ENCODE peak calls at places on chromosome 7, in eight cellular contexts. One of them, this sample, is unnamed.

GRCh38 chr7:28835800-28836199 is 122.3 kb downstream of the TRIL start:
- DNase-seq in DMS 273 treated with DMSO at 0.1 percent for 48 hours: no peak
- DNase-seq in NCI-H774: no peak
- DNase-seq in cardiac fibroblast: no peak
- DNase-seq in naive thymus-derived CD8-positive, alpha-beta T cell: no peak
- DNase-seq in right atrium auricular region: no peak
- DNase-seq in neural crest cell: no peak
- DNase-seq in kidney epithelial cell: no peak
- DNase-seq in this sample: no peak

GRCh38 chr7:103637080-103637479 is 191.1 kb upstream of the SLC26A5 start:
- DNase-seq in neural crest cell: no peak
- DNase-seq in cardiac fibroblast: peak
- DNase-seq in kidney epithelial cell: no peak
- DNase-seq in NCI-H774: no peak
- DNase-seq in right atrium auricular region: no peak
- DNase-seq in naive thymus-derived CD8-positive, alpha-beta T cell: no peak
- DNase-seq in DMS 273 treated with DMSO at 0.1 percent for 48 hours: no peak
- DNase-seq in this sample: no peak

GRCh38 chr7:67788689-67789088 is 792.1 kb downstream of the TYW1 start:
- DNase-seq in NCI-H774: no peak
- DNase-seq in neural crest cell: peak
- DNase-seq in kidney epithelial cell: no peak
- DNase-seq in naive thymus-derived CD8-positive, alpha-beta T cell: no peak
- DNase-seq in right atrium auricular region: no peak
- DNase-seq in cardiac fibroblast: peak
- DNase-seq in DMS 273 treated with DMSO at 0.1 percent for 48 hours: no peak
- DNase-seq in this sample: no peak

GRCh38 chr7:36865019-36865418 is 140.7 kb upstream of the AOAH start:
- DNase-seq in naive thymus-derived CD8-positive, alpha-beta T cell: no peak
- DNase-seq in cardiac fibroblast: no peak
- DNase-seq in neural crest cell: no peak
- DNase-seq in kidney epithelial cell: no peak
- DNase-seq in DMS 273 treated with DMSO at 0.1 percent for 48 hours: no peak
- DNase-seq in right atrium auricular region: no peak
- DNase-seq in NCI-H774: no peak
- DNase-seq in this sample: no peak

GRCh38 chr7:8436965-8437364 is 3.6 kb downstream of the NXPH1 start:
- DNase-seq in NCI-H774: no peak
- DNase-seq in cardiac fibroblast: peak
- DNase-seq in kidney epithelial cell: no peak
- DNase-seq in right atrium auricular region: no peak
- DNase-seq in DMS 273 treated with DMSO at 0.1 percent for 48 hours: no peak
- DNase-seq in neural crest cell: peak
- DNase-seq in naive thymus-derived CD8-positive, alpha-beta T cell: no peak
- DNase-seq in this sample: no peak

GRCh38 chr7:33447980-33448379 is 318.6 kb downstream of the BBS9 start:
- DNase-seq in DMS 273 treated with DMSO at 0.1 percent for 48 hours: no peak
- DNase-seq in NCI-H774: no peak
- DNase-seq in kidney epithelial cell: no peak
- DNase-seq in neural crest cell: no peak
- DNase-seq in right atrium auricular region: no peak
- DNase-seq in cardiac fibroblast: peak
- DNase-seq in naive thymus-derived CD8-positive, alpha-beta T cell: no peak
- DNase-seq in this sample: no peak

GRCh38 chr7:64621656-64622055 is 44.3 kb upstream of the ZNF107 start:
- DNase-seq in NCI-H774: no peak
- DNase-seq in neural crest cell: no peak
- DNase-seq in cardiac fibroblast: no peak
- DNase-seq in kidney epithelial cell: no peak
- DNase-seq in DMS 273 treated with DMSO at 0.1 percent for 48 hours: no peak
- DNase-seq in naive thymus-derived CD8-positive, alpha-beta T cell: no peak
- DNase-seq in right atrium auricular region: no peak
- DNase-seq in this sample: no peak

GRCh38 chr7:30915751-30916150 is 4.1 kb downstream of the AQP1 start:
- DNase-seq in NCI-H774: no peak
- DNase-seq in cardiac fibroblast: no peak
- DNase-seq in neural crest cell: no peak
- DNase-seq in DMS 273 treated with DMSO at 0.1 percent for 48 hours: no peak
- DNase-seq in kidney epithelial cell: no peak
- DNase-seq in right atrium auricular region: no peak
- DNase-seq in naive thymus-derived CD8-positive, alpha-beta T cell: no peak
- DNase-seq in this sample: no peak

GRCh38 chr7:28408974-28409715 is 3.2 kb upstream of the CREB5 start:
- DNase-seq in NCI-H774: peak
- DNase-seq in right atrium auricular region: peak
- DNase-seq in kidney epithelial cell: peak
- DNase-seq in naive thymus-derived CD8-positive, alpha-beta T cell: peak
- DNase-seq in DMS 273 treated with DMSO at 0.1 percent for 48 hours: peak
- DNase-seq in cardiac fibroblast: peak
- DNase-seq in neural crest cell: peak
- DNase-seq in this sample: peak

GRCh38 chr7:26117142-26117807 is 34.7 kb upstream of the NFE2L3 start:
- DNase-seq in neural crest cell: no peak
- DNase-seq in cardiac fibroblast: no peak
- DNase-seq in right atrium auricular region: no peak
- DNase-seq in NCI-H774: no peak
- DNase-seq in naive thymus-derived CD8-positive, alpha-beta T cell: no peak
- DNase-seq in kidney epithelial cell: no peak
- DNase-seq in DMS 273 treated with DMSO at 0.1 percent for 48 hours: no peak
- DNase-seq in this sample: no peak

GRCh38 chr7:8217200-8218068 is 44.5 kb downstream of the ICA1 start:
- DNase-seq in cardiac fibroblast: peak
- DNase-seq in right atrium auricular region: no peak
- DNase-seq in DMS 273 treated with DMSO at 0.1 percent for 48 hours: peak
- DNase-seq in naive thymus-derived CD8-positive, alpha-beta T cell: peak
- DNase-seq in neural crest cell: peak
- DNase-seq in kidney epithelial cell: peak
- DNase-seq in NCI-H774: peak
- DNase-seq in this sample: peak

GRCh38 chr7:44561962-44562621 is 11.6 kb downstream of the DDX56 start:
- DNase-seq in cardiac fibroblast: peak
- DNase-seq in neural crest cell: no peak
- DNase-seq in DMS 273 treated with DMSO at 0.1 percent for 48 hours: no peak
- DNase-seq in kidney epithelial cell: no peak
- DNase-seq in naive thymus-derived CD8-positive, alpha-beta T cell: no peak
- DNase-seq in right atrium auricular region: no peak
- DNase-seq in NCI-H774: no peak
- DNase-seq in this sample: no peak

GRCh38 chr7:120360918-120361317 is 87.9 kb downstream of the KCND2 start:
- DNase-seq in naive thymus-derived CD8-positive, alpha-beta T cell: no peak
- DNase-seq in cardiac fibroblast: no peak
- DNase-seq in DMS 273 treated with DMSO at 0.1 percent for 48 hours: no peak
- DNase-seq in right atrium auricular region: no peak
- DNase-seq in neural crest cell: no peak
- DNase-seq in NCI-H774: no peak
- DNase-seq in kidney epithelial cell: no peak
- DNase-seq in this sample: no peak

GRCh38 chr7:101717986-101718746 is 89.1 kb upstream of the MYL10 start:
- DNase-seq in naive thymus-derived CD8-positive, alpha-beta T cell: no peak
- DNase-seq in kidney epithelial cell: no peak
- DNase-seq in neural crest cell: no peak
- DNase-seq in DMS 273 treated with DMSO at 0.1 percent for 48 hours: no peak
- DNase-seq in cardiac fibroblast: peak
- DNase-seq in right atrium auricular region: no peak
- DNase-seq in NCI-H774: no peak
- DNase-seq in this sample: no peak

GRCh38 chr7:31696270-31696669 is 9.3 kb downstream of the PPP1R17 start:
- DNase-seq in DMS 273 treated with DMSO at 0.1 percent for 48 hours: no peak
- DNase-seq in naive thymus-derived CD8-positive, alpha-beta T cell: no peak
- DNase-seq in neural crest cell: no peak
- DNase-seq in cardiac fibroblast: no peak
- DNase-seq in NCI-H774: no peak
- DNase-seq in kidney epithelial cell: no peak
- DNase-seq in right atrium auricular region: no peak
- DNase-seq in this sample: no peak

GRCh38 chr7:152571031-152571430 is 104.9 kb downstream of the XRCC2 start:
- DNase-seq in NCI-H774: no peak
- DNase-seq in right atrium auricular region: no peak
- DNase-seq in DMS 273 treated with DMSO at 0.1 percent for 48 hours: peak
- DNase-seq in kidney epithelial cell: no peak
- DNase-seq in naive thymus-derived CD8-positive, alpha-beta T cell: no peak
- DNase-seq in cardiac fibroblast: peak
- DNase-seq in neural crest cell: no peak
- DNase-seq in this sample: peak

GRCh38 chr7:123571684-123572083 is 14.1 kb upstream of the NDUFA5 start:
- DNase-seq in kidney epithelial cell: no peak
- DNase-seq in right atrium auricular region: no peak
- DNase-seq in naive thymus-derived CD8-positive, alpha-beta T cell: no peak
- DNase-seq in cardiac fibroblast: no peak
- DNase-seq in DMS 273 treated with DMSO at 0.1 percent for 48 hours: no peak
- DNase-seq in NCI-H774: no peak
- DNase-seq in neural crest cell: no peak
- DNase-seq in this sample: no peak

GRCh38 chr7:138668946-138669345 is 32.2 kb downstream of the SVOPL start:
- DNase-seq in neural crest cell: no peak
- DNase-seq in NCI-H774: no peak
- DNase-seq in right atrium auricular region: no peak
- DNase-seq in naive thymus-derived CD8-positive, alpha-beta T cell: no peak
- DNase-seq in cardiac fibroblast: no peak
- DNase-seq in DMS 273 treated with DMSO at 0.1 percent for 48 hours: no peak
- DNase-seq in kidney epithelial cell: no peak
- DNase-seq in this sample: no peak

GRCh38 chr7:8178353-8178752 is 83.6 kb downstream of the ICA1 start:
- DNase-seq in cardiac fibroblast: no peak
- DNase-seq in kidney epithelial cell: no peak
- DNase-seq in NCI-H774: no peak
- DNase-seq in right atrium auricular region: no peak
- DNase-seq in naive thymus-derived CD8-positive, alpha-beta T cell: no peak
- DNase-seq in DMS 273 treated with DMSO at 0.1 percent for 48 hours: no peak
- DNase-seq in neural crest cell: no peak
- DNase-seq in this sample: no peak

GRCh38 chr7:113128028-113128427 is 9.7 kb upstream of the SMIM30 start:
- DNase-seq in naive thymus-derived CD8-positive, alpha-beta T cell: no peak
- DNase-seq in cardiac fibroblast: peak
- DNase-seq in NCI-H774: no peak
- DNase-seq in neural crest cell: no peak
- DNase-seq in right atrium auricular region: no peak
- DNase-seq in kidney epithelial cell: no peak
- DNase-seq in DMS 273 treated with DMSO at 0.1 percent for 48 hours: no peak
- DNase-seq in this sample: no peak

GRCh38 chr7:139775829-139776266 is 1.9 kb downstream of the HIPK2 start:
- DNase-seq in NCI-H774: peak
- DNase-seq in neural crest cell: peak
- DNase-seq in naive thymus-derived CD8-positive, alpha-beta T cell: peak
- DNase-seq in right atrium auricular region: peak
- DNase-seq in kidney epithelial cell: no peak
- DNase-seq in DMS 273 treated with DMSO at 0.1 percent for 48 hours: peak
- DNase-seq in cardiac fibroblast: peak
- DNase-seq in this sample: peak

GRCh38 chr7:55303220-55303619 is 61.9 kb upstream of the LANCL2 start:
- DNase-seq in neural crest cell: no peak
- DNase-seq in right atrium auricular region: no peak
- DNase-seq in kidney epithelial cell: no peak
- DNase-seq in DMS 273 treated with DMSO at 0.1 percent for 48 hours: no peak
- DNase-seq in cardiac fibroblast: no peak
- DNase-seq in naive thymus-derived CD8-positive, alpha-beta T cell: no peak
- DNase-seq in NCI-H774: no peak
- DNase-seq in this sample: no peak

GRCh38 chr7:17460001-17460400 is 161.5 kb downstream of the AHR start:
- DNase-seq in kidney epithelial cell: no peak
- DNase-seq in cardiac fibroblast: no peak
- DNase-seq in neural crest cell: no peak
- DNase-seq in DMS 273 treated with DMSO at 0.1 percent for 48 hours: no peak
- DNase-seq in right atrium auricular region: no peak
- DNase-seq in naive thymus-derived CD8-positive, alpha-beta T cell: no peak
- DNase-seq in NCI-H774: no peak
- DNase-seq in this sample: no peak

GRCh38 chr7:74400420-74401136 is 53.1 kb upstream of the GTF2IRD1 start:
- DNase-seq in right atrium auricular region: no peak
- DNase-seq in DMS 273 treated with DMSO at 0.1 percent for 48 hours: no peak
- DNase-seq in kidney epithelial cell: no peak
- DNase-seq in NCI-H774: no peak
- DNase-seq in neural crest cell: no peak
- DNase-seq in cardiac fibroblast: no peak
- DNase-seq in naive thymus-derived CD8-positive, alpha-beta T cell: no peak
- DNase-seq in this sample: no peak

GRCh38 chr7:89332026-89332425 is 536.5 kb upstream of the TEX47 start:
- DNase-seq in kidney epithelial cell: no peak
- DNase-seq in cardiac fibroblast: no peak
- DNase-seq in NCI-H774: no peak
- DNase-seq in neural crest cell: no peak
- DNase-seq in DMS 273 treated with DMSO at 0.1 percent for 48 hours: no peak
- DNase-seq in naive thymus-derived CD8-positive, alpha-beta T cell: no peak
- DNase-seq in right atrium auricular region: no peak
- DNase-seq in this sample: no peak

GRCh38 chr7:106614751-106615150 is 46.2 kb downstream of the CCDC71L start:
- DNase-seq in cardiac fibroblast: no peak
- DNase-seq in naive thymus-derived CD8-positive, alpha-beta T cell: no peak
- DNase-seq in DMS 273 treated with DMSO at 0.1 percent for 48 hours: no peak
- DNase-seq in right atrium auricular region: no peak
- DNase-seq in neural crest cell: no peak
- DNase-seq in NCI-H774: no peak
- DNase-seq in kidney epithelial cell: no peak
- DNase-seq in this sample: no peak

GRCh38 chr7:97959046-97959445 is 30.9 kb downstream of the OCM2 start:
- DNase-seq in neural crest cell: no peak
- DNase-seq in naive thymus-derived CD8-positive, alpha-beta T cell: no peak
- DNase-seq in right atrium auricular region: no peak
- DNase-seq in NCI-H774: no peak
- DNase-seq in cardiac fibroblast: no peak
- DNase-seq in kidney epithelial cell: no peak
- DNase-seq in DMS 273 treated with DMSO at 0.1 percent for 48 hours: no peak
- DNase-seq in this sample: no peak

GRCh38 chr7:137130751-137131158 is 212.8 kb downstream of the PTN start:
- DNase-seq in kidney epithelial cell: peak
- DNase-seq in naive thymus-derived CD8-positive, alpha-beta T cell: no peak
- DNase-seq in neural crest cell: no peak
- DNase-seq in NCI-H774: no peak
- DNase-seq in DMS 273 treated with DMSO at 0.1 percent for 48 hours: no peak
- DNase-seq in right atrium auricular region: no peak
- DNase-seq in cardiac fibroblast: peak
- DNase-seq in this sample: no peak

GRCh38 chr7:137001041-137001440 is 132.6 kb downstream of the CHRM2 start:
- DNase-seq in right atrium auricular region: no peak
- DNase-seq in NCI-H774: no peak
- DNase-seq in cardiac fibroblast: no peak
- DNase-seq in kidney epithelial cell: no peak
- DNase-seq in DMS 273 treated with DMSO at 0.1 percent for 48 hours: no peak
- DNase-seq in naive thymus-derived CD8-positive, alpha-beta T cell: no peak
- DNase-seq in neural crest cell: no peak
- DNase-seq in this sample: no peak

GRCh38 chr7:116399808-116400207 is 99.7 kb upstream of the CAV2 start:
- DNase-seq in cardiac fibroblast: peak
- DNase-seq in naive thymus-derived CD8-positive, alpha-beta T cell: no peak
- DNase-seq in DMS 273 treated with DMSO at 0.1 percent for 48 hours: no peak
- DNase-seq in neural crest cell: no peak
- DNase-seq in kidney epithelial cell: peak
- DNase-seq in right atrium auricular region: no peak
- DNase-seq in NCI-H774: no peak
- DNase-seq in this sample: no peak

This sample was measured in NCI-H2171.